ENCODE peak calls at places on chromosomes 4 and X, in four cellular contexts. E is MM.1S, A is hepatocyte, S is HCT116. N is an unnamed sample.

GRCh38 chrX:155070663-155070974 is 317 bp downstream of the CMC4 start:
- DNase-seq in S (no peak), E (no peak), A (no peak), N (no peak)

GRCh38 chrX:45689971-45690370 is 489.3 kb upstream of the DIPK2B start:
- DNase-seq in E (no peak), S (no peak), A (no peak), N (no peak)

GRCh38 chr4:88939697-88940096 is 117.3 kb downstream of the FAM13A start:
- DNase-seq in A (no peak), E (no peak), S (no peak), N (no peak)

GRCh38 chr4:43757147-43757546 is 691.5 kb downstream of the KCTD8 start:
- DNase-seq in E (no peak), A (peak), S (no peak), N (no peak)

GRCh38 chr4:73707918-73708577 is 32.3 kb upstream of the CXCL8 start:
- DNase-seq in S (peak), A (peak), E (no peak), N (peak)

GRCh38 chrX:129697204-129697829 is 41.5 kb upstream of the XPNPEP2 start:
- DNase-seq in E (no peak), S (no peak), A (no peak), N (peak)

GRCh38 chrX:37315511-37316248 is 33.5 kb upstream of the PRRG1 start:
- DNase-seq in S (no peak), E (no peak), A (no peak), N (no peak)

GRCh38 chr4:128512161-128512560 is 224.5 kb upstream of the PGRMC2 start:
- DNase-seq in A (no peak), S (no peak), E (no peak), N (no peak)

GRCh38 chrX:11867610-11868345 is 109.7 kb downstream of the MSL3 start:
- DNase-seq in E (no peak), A (no peak), S (no peak), N (no peak)

GRCh38 chr4:138049350-138049749 is 192.8 kb downstream of the SLC7A11 start:
- DNase-seq in S (peak), E (no peak), A (no peak), N (peak)

GRCh38 chr4:8255698-8256441 is 13.7 kb upstream of the HTRA3 start:
- DNase-seq in E (no peak), S (no peak), A (no peak), N (no peak)

GRCh38 chrX:154051210-154051810 is 31.6 kb upstream of the IRAK1 start:
- DNase-seq in S (peak), E (peak), A (peak), N (peak)

GRCh38 chr4:35793045-35793722 is 451.1 kb downstream of the ARAP2 start:
- DNase-seq in S (no peak), E (no peak), A (no peak), N (no peak)

DNA sequence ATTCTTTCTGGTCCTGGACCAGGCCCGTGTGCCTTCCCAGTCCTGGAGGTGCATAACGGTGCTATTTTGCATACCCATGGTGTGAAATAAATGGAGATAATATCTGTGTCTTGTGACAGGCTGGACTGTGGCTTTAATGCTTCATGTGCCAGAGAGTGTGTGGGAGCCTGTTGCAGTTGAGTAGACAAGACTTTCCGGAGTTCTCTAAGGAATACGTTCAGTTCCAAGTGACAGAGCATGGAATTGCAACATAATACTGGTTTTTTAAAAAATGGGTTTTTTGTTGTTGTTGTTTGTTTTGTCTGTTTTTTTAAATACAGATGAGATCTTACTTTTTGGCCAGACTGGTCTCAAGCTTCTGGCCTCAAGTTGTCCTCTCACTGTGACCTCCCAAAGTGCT is 74.0 kb downstream of the HPRT1 start:
- DNase-seq in S (no peak), A (no peak), E (no peak), N (no peak)
- TF ChIP-seq EZH2 in S (no peak), A (no peak), E (no peak), N (no peak)

DNA sequence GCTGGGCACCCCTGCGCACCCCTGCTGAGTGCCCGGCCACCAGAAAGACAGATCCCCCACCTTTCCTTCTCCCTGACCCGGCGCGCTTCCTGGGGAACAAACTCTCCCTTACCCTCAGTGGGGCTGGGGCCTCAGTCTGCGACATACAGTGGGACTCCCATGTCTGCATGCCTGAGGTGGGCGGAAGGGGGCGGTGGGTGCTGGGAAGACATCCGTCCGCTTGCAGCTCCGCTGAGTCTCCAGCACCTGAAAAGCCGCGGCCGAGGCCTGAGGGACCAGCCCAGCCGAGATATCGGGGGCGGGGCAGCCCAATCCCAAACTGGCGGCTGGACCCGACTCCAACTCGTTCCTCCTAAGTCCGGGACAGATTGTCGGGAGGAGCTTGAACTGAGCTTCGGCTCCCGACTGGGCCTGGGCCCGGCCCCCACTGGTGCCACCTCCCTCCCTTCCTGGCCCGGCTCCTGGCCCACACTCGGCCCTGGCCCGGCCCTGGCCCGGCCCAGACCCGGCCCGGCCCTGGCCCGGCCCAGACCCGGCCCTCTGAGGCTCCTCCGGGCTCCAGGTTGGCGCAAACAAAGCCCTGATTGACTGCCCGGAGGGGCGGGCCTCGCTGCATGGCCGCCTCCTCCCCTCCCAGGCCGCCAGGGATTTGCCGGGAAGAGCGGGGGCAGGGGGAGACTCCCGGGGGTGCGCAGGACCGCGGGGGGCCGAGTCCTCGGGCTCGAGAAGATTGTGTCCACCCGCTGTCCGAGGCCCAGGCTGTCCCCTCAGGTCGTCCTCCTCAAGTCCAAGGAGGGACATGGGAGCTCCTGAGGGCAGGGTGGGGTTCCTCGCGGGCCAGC is 878 bp upstream of the SLC16A2 start:
- DNase-seq in A (peak), S (no peak), E (no peak), N (peak)
- TF ChIP-seq EZH2 in A (no peak), S (no peak), E (no peak), N (no peak)

GRCh38 chr4:26227827-26228226 is 93.0 kb upstream of the RBPJ start:
- DNase-seq in A (peak), S (no peak), E (no peak), N (no peak)
- TF ChIP-seq EZH2 in A (no peak), S (no peak), E (no peak), N (no peak)

DNA sequence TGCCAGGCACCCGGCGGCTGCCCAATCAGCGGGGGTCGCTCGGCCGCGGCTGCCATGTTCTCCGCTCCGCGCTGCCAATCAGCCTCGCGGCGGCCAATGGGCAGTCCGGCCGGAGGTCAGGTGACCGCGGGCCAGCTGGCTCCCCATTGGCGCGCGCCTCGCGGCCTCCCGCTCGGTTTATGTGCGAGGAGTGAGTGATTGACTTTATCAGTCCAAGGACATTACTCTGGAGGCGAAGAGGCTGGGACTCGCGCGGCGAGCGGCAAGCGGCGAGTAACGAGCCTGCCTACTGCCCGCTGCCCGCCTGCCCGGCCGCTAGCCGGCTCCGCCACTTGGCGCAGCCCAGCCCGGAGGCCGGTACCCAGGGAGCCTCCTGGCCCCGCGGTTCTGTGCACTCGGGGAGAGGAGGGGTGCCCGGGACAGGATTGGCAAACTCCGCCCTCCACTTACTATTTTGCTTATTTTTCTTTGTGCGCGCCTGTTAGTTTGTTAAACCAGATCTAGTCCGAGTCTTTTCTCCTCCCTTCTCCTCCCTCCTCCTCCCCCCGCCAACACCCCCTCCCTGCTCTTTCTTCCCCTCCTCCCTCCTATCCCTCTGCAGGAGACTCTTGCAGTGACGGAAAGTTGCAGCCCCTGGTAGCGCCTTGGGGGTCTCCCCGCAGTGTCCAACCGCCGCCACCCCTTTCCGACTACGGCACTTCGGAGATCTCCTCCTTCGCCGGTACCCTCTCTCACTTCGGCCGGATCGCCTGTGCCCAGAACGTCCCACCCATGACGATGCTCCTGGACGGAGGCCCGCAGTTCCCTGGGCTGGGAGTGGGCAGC is at the start of gene ZIC3:
- DNase-seq in S (no peak), E (no peak), A (peak), N (peak)
- TF ChIP-seq EZH2 in S (no peak), E (no peak), A (no peak), N (no peak)

GRCh38 chr4:66606215-66606614 is 935.9 kb upstream of the EPHA5 start:
- DNase-seq in A (no peak), E (no peak), S (no peak), N (no peak)
- TF ChIP-seq EZH2 in A (no peak), E (no peak), S (no peak), N (no peak)

GRCh38 chrX:140507223-140507981 is 2.5 kb upstream of the SOX3 start:
- DNase-seq in E (no peak), A (no peak), S (no peak), N (peak)
- TF ChIP-seq EZH2 in E (no peak), A (peak), S (no peak), N (no peak)

GRCh38 chr4:183940807-183941310 is 35.8 kb downstream of the STOX2 start:
- DNase-seq in S (no peak), A (no peak), E (no peak), N (no peak)
- TF ChIP-seq EZH2 in S (no peak), A (no peak), E (no peak), N (no peak)

GRCh38 chr4:80335554-80336358 is at the start of gene CFAP299:
- DNase-seq in S (peak), A (peak), E (peak), N (no peak)
- TF ChIP-seq EZH2 in S (no peak), A (no peak), E (no peak), N (no peak)

N was measured in PC-3.